ENCODE peak calls at places on chromosomes 12 and 14, in six cellular contexts. A, P, I, V, E and S are unnamed samples. For H3K36me3, the result is how much of the 10 kb centered on the place peaks cover.

GRCh38 chr12:69161835-69162234 is 77.5 kb upstream of the CPSF6 start:
- DNase-seq in A (no peak), P (no peak), I (peak), V (no peak), E (no peak), S (no peak)

GRCh38 chr12:132600048-132601032 is 10.0 kb downstream of the LRCOL1 start:
- DNase-seq in A (peak), P (no peak), I (peak), V (peak), E (no peak), S (peak)

GRCh38 chr12:11607313-11608081 is 42.0 kb upstream of the ETV6 start:
- DNase-seq in A (peak), P (no peak), I (no peak), V (no peak), E (no peak), S (no peak)

GRCh38 chr14:84001023-84001422 is 1528.9 kb upstream of the FLRT2 start:
- DNase-seq in A (no peak), P (no peak), I (no peak), V (no peak), E (no peak), S (no peak)

GRCh38 chr14:22837059-22837749 is 819 bp downstream of the MMP14 start:
- DNase-seq in A (peak), P (no peak), I (peak), V (peak), E (peak), S (peak)

GRCh38 chr14:78007160-78007559 is 163.0 kb upstream of the NRXN3 start:
- DNase-seq in A (no peak), P (no peak), I (no peak), V (no peak), E (no peak), S (no peak)

GRCh38 chr14:97851438-97851995 is 1054.3 kb downstream of the VRK1 start:
- DNase-seq in A (no peak), P (no peak), I (no peak), V (no peak), E (no peak), S (no peak)

GRCh38 chr12:4141344-4142270 is 132.0 kb upstream of the CCND2 start:
- DNase-seq in A (no peak), P (no peak), I (no peak), V (no peak), E (no peak), S (no peak)

GRCh38 chr14:38286481-38286880 is 30.6 kb upstream of the CLEC14A start:
- DNase-seq in A (no peak), P (no peak), I (no peak), V (no peak), E (no peak), S (no peak)

GRCh38 chr14:68402525-68403101 is 390.3 kb downstream of the ZFP36L1 start:
- DNase-seq in A (no peak), P (no peak), I (no peak), V (no peak), E (no peak), S (no peak)

GRCh38 chr14:68401320-68401719 is 391.5 kb downstream of the ZFP36L1 start:
- DNase-seq in A (no peak), P (no peak), I (no peak), V (no peak), E (no peak), S (no peak)

GRCh38 chr14:68399971-68400370 is 392.9 kb downstream of the ZFP36L1 start:
- DNase-seq in A (no peak), P (no peak), I (no peak), V (no peak), E (no peak), S (no peak)

GRCh38 chr14:68403191-68403781 is 389.6 kb downstream of the ZFP36L1 start:
- DNase-seq in A (no peak), P (no peak), I (no peak), V (no peak), E (no peak), S (no peak)

GRCh38 chr14:68401855-68402254 is 391.0 kb downstream of the ZFP36L1 start:
- DNase-seq in A (no peak), P (no peak), I (no peak), V (no peak), E (no peak), S (no peak)
- TF ChIP-seq EP300 in A (no peak), P (no peak), I (no peak), V (no peak), E (no peak), S (no peak)

DNA sequence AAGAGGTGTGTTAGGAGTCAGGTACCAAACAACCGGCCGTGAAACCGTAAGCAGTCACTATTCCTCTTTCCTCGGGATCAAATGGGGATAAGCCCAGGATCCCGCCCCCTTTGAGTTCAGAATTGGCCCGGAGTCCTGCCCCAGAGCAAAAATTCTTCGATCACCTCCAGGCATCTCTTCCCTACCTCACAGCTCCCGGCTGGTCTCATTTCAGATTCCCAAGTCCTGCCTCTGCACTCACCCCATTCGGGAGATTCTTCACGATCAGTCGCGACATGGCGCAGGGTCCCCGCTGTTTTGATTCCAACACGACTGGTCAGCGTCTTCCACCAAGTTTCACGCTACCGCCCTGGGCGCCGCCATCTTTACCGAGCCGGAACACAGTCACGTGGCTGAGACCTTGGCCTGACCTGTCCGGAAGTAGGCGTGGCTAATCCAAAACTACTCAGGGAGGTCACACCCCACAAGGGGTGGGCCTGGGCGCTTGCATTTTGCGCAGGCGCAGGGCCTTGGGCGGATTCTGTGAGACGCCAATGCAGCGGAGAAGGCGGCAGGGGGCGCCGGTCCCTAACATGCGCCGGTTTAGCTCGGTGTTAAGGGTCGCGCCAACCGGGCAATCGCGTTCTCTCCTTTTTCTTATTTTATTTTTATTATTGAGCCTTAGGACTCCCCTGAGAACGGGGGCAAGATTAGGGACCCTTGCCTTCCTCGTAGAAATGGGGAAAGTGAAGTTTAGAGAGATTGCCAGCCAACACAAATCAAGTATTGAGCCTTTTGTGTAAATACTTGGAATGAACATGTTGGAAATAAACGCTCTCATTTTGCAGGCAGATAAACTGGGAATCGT is at the start of gene RBM19:
- DNase-seq in A (peak), P (peak), I (peak), V (peak), E (peak), S (peak)
- H3K27ac ChIP-seq in A (peak), P (peak), I (peak), V (peak), E (peak), S (peak)

GRCh38 chr12:55760663-55761062 is 17.7 kb downstream of the GDF11 start:
- DNase-seq in A (no peak), P (no peak), I (no peak), V (no peak), E (no peak), S (no peak)
- H3K36me3 ChIP-seq in A (under half), P (half or more), I (half or more), V (half or more), E (under half), S (under half)

GRCh38 chr14:28577711-28578131 is 188.9 kb upstream of the FOXG1 start:
- DNase-seq in A (no peak), P (no peak), I (no peak), V (no peak), E (no peak), S (no peak)
- TF ChIP-seq EP300 in A (no peak), P (no peak), I (peak), V (no peak), E (no peak), S (no peak)

GRCh38 chr12:109716512-109717389 is 3.1 kb downstream of the FAM222A start:
- DNase-seq in A (peak), P (peak), I (peak), V (peak), E (no peak), S (no peak)

GRCh38 chr12:109717390-109718357 is 4.0 kb downstream of the FAM222A start:
- DNase-seq in A (no peak), P (no peak), I (peak), V (no peak), E (no peak), S (no peak)

GRCh38 chr12:109715310-109716091 is 1.9 kb downstream of the FAM222A start:
- DNase-seq in A (peak), P (peak), I (peak), V (no peak), E (no peak), S (peak)

GRCh38 chr12:109714913-109715244 is 1.3 kb downstream of the FAM222A start:
- DNase-seq in A (no peak), P (no peak), I (peak), V (no peak), E (no peak), S (no peak)

DNA sequence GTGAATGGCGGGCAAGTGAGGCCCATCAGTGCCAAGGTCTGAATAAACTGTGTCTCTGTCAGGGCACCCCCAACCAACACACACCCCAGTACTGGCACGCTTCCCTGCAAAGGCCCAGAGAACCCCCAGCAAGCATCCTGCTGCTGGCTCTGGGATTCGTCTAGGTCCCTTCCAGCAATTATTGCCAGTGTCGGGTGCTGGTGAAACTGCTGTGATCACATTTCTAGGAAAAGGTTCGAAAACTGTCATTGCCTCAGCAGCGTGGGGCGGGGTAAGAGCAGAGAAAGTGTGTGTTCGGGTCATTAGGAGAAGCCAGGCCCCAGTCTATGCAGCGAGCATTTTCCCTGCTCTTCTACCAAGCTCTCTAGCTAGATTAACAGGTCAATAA is 2.5 kb downstream of the FAM222A start:
- DNase-seq in A (no peak), P (no peak), I (no peak), V (no peak), E (no peak), S (no peak)
- H3K27ac ChIP-seq in A (peak), P (peak), I (peak), V (peak), E (peak), S (peak)

DNA sequence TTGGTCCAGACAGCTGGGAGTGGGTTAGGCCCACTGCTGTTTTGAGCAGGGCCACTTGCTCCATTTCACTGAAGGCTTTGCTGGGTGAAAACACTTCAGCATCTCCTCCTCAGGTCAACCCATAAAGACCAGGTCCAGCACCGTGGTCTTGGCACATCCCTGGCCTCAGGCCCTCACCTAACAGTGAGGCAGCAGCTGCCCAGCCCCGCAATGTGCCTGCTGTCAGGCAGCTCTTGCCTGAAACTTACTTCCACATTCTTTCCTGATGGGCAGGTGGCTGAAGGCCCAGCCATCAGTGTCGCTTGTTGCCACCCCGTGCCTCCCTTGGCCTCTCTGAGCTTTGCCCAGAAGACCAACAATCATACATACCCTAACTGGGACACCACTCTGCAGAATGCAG is 54.4 kb downstream of the ANAPC7 start:
- DNase-seq in A (no peak), P (no peak), I (no peak), V (no peak), E (no peak), S (no peak)
- H3K36me3 ChIP-seq in A (under half), P (half or more), I (half or more), V (half or more), E (under half), S (half or more)

DNA sequence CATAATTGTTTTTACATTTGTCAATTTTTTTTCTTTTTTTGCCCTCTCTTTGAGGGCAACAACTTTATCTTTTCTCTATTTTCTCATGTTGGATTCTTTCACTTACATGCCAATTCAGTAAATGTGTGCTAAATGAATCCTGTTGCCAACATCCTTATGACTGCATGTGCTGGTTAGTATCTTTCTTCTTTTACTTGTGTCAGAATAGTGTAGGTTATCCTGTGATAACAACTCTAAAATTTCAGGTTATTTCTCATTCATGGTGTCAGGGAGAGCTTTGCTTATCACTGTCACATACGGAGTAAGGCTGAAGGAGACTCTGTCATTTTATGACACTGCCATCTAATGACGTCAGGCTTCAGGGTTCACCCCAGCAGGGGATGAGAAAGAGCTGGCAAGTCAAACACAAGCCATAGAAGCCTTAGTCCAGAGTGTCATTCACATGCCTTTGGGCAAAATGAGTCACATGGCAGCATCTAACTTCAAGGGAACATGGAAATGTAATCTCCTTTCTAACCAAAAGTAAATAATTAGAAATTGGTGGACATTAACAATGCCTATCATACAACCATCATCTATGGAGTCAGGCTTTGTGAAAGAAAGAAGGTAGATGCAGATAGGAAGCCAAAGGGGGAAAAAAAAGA is 242.5 kb upstream of the ATP2B1 start:
- DNase-seq in A (peak), P (no peak), I (no peak), V (no peak), E (no peak), S (no peak)
- TF ChIP-seq EP300 in A (no peak), P (no peak), I (no peak), V (no peak), E (no peak), S (no peak)

GRCh38 chr12:107304588-107305532 is 211.5 kb upstream of the CRY1 start:
- DNase-seq in A (no peak), P (no peak), I (no peak), V (no peak), E (no peak), S (no peak)

GRCh38 chr12:107302649-107303386 is 209.5 kb upstream of the CRY1 start:
- DNase-seq in A (no peak), P (no peak), I (no peak), V (no peak), E (no peak), S (no peak)

GRCh38 chr12:107308310-107308709 is 215.0 kb upstream of the CRY1 start:
- DNase-seq in A (no peak), P (no peak), I (no peak), V (no peak), E (no peak), S (no peak)

GRCh38 chr12:107309020-107309419 is 215.7 kb upstream of the CRY1 start:
- DNase-seq in A (no peak), P (no peak), I (no peak), V (no peak), E (no peak), S (no peak)

GRCh38 chr12:107306141-107306670 is 212.9 kb upstream of the CRY1 start:
- DNase-seq in A (no peak), P (no peak), I (no peak), V (no peak), E (no peak), S (no peak)
- H3K27ac ChIP-seq in A (no peak), P (no peak), I (no peak), V (no peak), E (no peak), S (no peak)

DNA sequence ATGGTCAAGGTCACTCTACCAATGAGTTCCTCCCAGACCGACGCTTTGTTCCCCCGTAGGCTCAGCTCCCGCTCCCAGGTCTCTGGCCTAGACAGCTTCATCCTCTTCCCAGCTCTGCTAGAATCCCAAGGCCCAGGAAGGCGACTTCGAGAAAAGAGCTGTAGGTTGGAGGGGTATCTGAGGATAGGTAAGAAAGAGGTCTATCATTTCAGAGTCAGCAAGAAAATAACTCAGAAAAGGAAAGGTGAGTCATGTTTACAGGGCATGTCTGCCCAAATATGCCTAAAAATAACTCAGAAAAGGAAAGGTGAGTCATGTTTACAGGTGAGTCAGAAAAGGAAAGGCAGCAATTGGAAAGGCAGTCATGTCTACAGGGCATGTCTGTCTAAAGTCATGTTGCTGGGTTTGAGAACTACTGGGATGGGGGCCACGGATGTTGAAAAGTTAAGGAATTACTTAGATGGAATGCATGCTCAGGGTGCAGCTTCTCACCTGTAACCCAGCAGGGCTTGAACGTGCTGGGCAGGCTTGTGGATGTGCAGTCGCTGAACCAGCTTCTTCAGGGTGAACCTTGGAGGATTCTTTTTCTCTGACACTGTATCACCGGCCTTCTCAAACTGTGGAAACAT is 12.2 kb downstream of the TEP1 start:
- DNase-seq in A (no peak), P (no peak), I (no peak), V (no peak), E (no peak), S (no peak)
- H3K36me3 ChIP-seq in A (under half), P (half or more), I (under half), V (half or more), E (under half), S (half or more)

DNA sequence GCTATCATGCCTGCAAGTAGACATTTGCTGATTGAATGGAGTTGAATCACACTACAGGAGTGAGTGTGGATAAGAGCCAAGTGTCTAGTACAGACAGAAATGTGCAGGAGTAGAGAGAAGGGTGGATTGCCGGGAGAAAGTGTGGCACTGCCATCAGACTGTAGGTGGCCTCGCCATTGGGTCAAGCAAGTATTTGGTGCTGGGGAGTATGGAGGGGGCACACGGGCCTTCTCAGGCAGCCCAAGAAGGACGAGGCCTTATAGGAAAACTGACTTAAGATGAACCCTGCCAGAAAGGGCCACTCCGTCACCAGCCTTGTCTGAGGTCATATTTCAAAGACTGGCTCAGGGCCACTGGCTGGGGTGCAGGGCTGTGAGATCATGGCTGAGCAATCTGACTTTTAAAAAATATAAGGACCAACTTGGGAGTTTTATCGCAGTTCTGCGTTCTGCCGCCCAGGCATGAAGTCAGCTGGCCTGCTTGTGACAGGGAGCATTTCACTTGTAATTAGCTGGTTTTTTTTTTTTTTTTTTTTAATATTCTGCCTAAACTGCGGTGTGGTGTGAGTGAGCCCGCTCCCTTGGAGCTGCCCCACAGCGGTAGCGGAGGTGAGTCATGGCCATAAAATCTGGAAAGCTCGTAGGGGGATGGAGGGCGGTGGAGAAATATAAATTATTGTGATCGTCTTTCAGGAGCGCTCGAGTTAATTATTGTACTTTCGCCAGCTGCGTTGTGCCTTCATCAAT is 231.7 kb downstream of the C12orf75 start:
- DNase-seq in A (peak), P (no peak), I (no peak), V (peak), E (no peak), S (peak)
- TF ChIP-seq EP300 in A (no peak), P (no peak), I (no peak), V (no peak), E (no peak), S (no peak)